ENCODE peak calls at places on chromosomes 6 and 20, in eight cellular contexts. I is neural crest cell, Q is neural progenitor cell, O is lung microvascular endothelial cell, T is Right ventricle myocardium superior, P is EL, A is K562, R is activated T-cell treated with anti-CD3 and anti-CD28 coated beads for 1 hour. N is an unnamed sample.

GRCh38 chr6:49541936-49542335 is 8.5 kb upstream of the C6orf141 start:
- DNase-seq in I (no peak), Q (no peak), O (no peak), T (no peak), P (no peak), A (no peak), R (no peak), N (no peak)

GRCh38 chr6:107805504-107805903 is 18.6 kb downstream of the SCML4 start:
- DNase-seq in I (no peak), Q (no peak), O (no peak), T (no peak), P (no peak), A (no peak), R (no peak), N (no peak)

GRCh38 chr6:47209632-47210031 is 100.1 kb downstream of the TNFRSF21 start:
- DNase-seq in I (no peak), Q (no peak), O (no peak), T (no peak), P (peak), A (no peak), R (no peak), N (no peak)

GRCh38 chr6:55713411-55713810 is 134.4 kb upstream of the HMGCLL1 start:
- DNase-seq in I (no peak), Q (no peak), O (no peak), T (no peak), P (no peak), A (no peak), R (no peak), N (no peak)

GRCh38 chr6:33375143-33375649 is 16.4 kb upstream of the KIFC1 start:
- DNase-seq in I (no peak), Q (no peak), O (peak), T (peak), P (peak), A (no peak), R (no peak), N (peak)

GRCh38 chr20:5001174-5002076 is at the start of gene SLC23A2:
- DNase-seq in I (peak), Q (peak), O (peak), T (peak), P (peak), A (peak), R (peak), N (peak)

GRCh38 chr6:113358063-113358583 is 499.0 kb upstream of the MARCKS start:
- DNase-seq in I (no peak), Q (no peak), O (no peak), T (no peak), P (no peak), A (no peak), R (no peak), N (no peak)

GRCh38 chr6:98839788-98840361 is 5.5 kb downstream of the POU3F2 start:
- DNase-seq in I (no peak), Q (peak), O (peak), T (no peak), P (no peak), A (no peak), R (no peak), N (no peak)

GRCh38 chr6:6565488-6565887 is 23.0 kb upstream of the LY86 start:
- DNase-seq in I (no peak), Q (no peak), O (no peak), T (no peak), P (no peak), A (no peak), R (no peak), N (no peak)

GRCh38 chr6:145815351-145815772 is 767 bp upstream of the FBXO30 start:
- DNase-seq in I (no peak), Q (no peak), O (peak), T (peak), P (peak), A (peak), R (no peak), N (no peak)

GRCh38 chr20:25076201-25076600 is 5.7 kb downstream of the VSX1 start:
- DNase-seq in I (no peak), Q (no peak), O (no peak), T (no peak), P (no peak), A (no peak), R (no peak), N (no peak)

GRCh38 chr6:149716181-149716580 is 1.7 kb downstream of the LATS1 start:
- DNase-seq in I (no peak), Q (no peak), O (peak), T (no peak), P (no peak), A (no peak), R (no peak), N (no peak)

GRCh38 chr6:108446629-108447150 is 114.0 kb upstream of the FOXO3 start:
- DNase-seq in I (no peak), Q (peak), O (peak), T (no peak), P (no peak), A (no peak), R (no peak), N (no peak)

GRCh38 chr20:44357555-44358130 is 2.1 kb downstream of the HNF4A start:
- DNase-seq in I (no peak), Q (no peak), O (no peak), T (peak), P (no peak), A (no peak), R (no peak), N (no peak)

N was measured in upper lobe of left lung.